ENCODE peak calls at places on chromosomes 5 and 9, in seven cellular contexts. A is naive thymus-derived CD8-positive, alpha-beta T cell; I is activated CD4-positive, CD25-positive, alpha-beta regulatory T cell treated with anti-CD3 and anti-CD28 coated beads, Interleukin-2, amount 50 U/mL, for 24 hours; F is gastroesophageal sphincter; T is activated CD8-positive, alpha-beta T cell treated with anti-CD3 and anti-CD28 coated beads, Interleukin-2, amount 10 ng/mL, durations not matched to agents 7 days and 5 days; U is Right ventricle myocardium inferior; E is activated naive CD4-positive, alpha-beta T cell treated with anti-CD3 and anti-CD28 coated beads, Interleukin-2, amount 50 U/mL, for 72 hours. B is an unnamed sample.

GRCh38 chr9:87556821-87557220 is 59.2 kb downstream of the DAPK1 start:
- ATAC-seq in F (no peak), U (no peak), I (no peak), A (no peak), T (no peak), E (no peak), B (no peak)

GRCh38 chr5:50710838-50711237 is 44.4 kb downstream of the PARP8 start:
- ATAC-seq in F (no peak), A (peak), U (no peak), T (peak), I (peak), E (peak), B (peak)

GRCh38 chr5:131068893-131069643 is 96.0 kb downstream of the HINT1 start:
- ATAC-seq in T (peak), I (peak), A (peak), U (no peak), F (no peak), E (peak), B (peak)

GRCh38 chr5:29879401-29879800 is 1314.1 kb upstream of the CDH6 start:
- ATAC-seq in I (no peak), E (no peak), T (no peak), F (no peak), U (no peak), A (no peak), B (no peak)

GRCh38 chr5:76082790-76083554 is at the start of gene SV2C:
- ATAC-seq in F (no peak), I (peak), A (peak), E (peak), T (peak), U (no peak), B (peak)

GRCh38 chr9:14362175-14362574 is 48.2 kb upstream of the NFIB start:
- ATAC-seq in T (no peak), A (no peak), E (no peak), F (peak), U (peak), I (no peak), B (no peak)

GRCh38 chr9:83234541-83234940 is 171.6 kb upstream of the RASEF start:
- ATAC-seq in E (no peak), I (no peak), F (no peak), U (no peak), T (no peak), A (no peak), B (no peak)

GRCh38 chr9:68548241-68548640 is 7.6 kb upstream of the TMEM252 start:
- ATAC-seq in I (no peak), F (no peak), A (no peak), T (no peak), U (peak), E (no peak), B (no peak)

GRCh38 chr5:32770444-32770843 is 59.3 kb downstream of the NPR3 start:
- ATAC-seq in F (no peak), A (no peak), U (no peak), E (no peak), T (no peak), I (no peak), B (no peak)

GRCh38 chr5:149871471-149871870 is 73.1 kb downstream of the PDE6A start:
- ATAC-seq in E (no peak), I (no peak), U (no peak), F (no peak), T (no peak), A (no peak), B (no peak)

GRCh38 chr5:75034137-75034739 is 18.1 kb downstream of the GCNT4 start:
- ATAC-seq in T (peak), F (no peak), U (peak), A (peak), E (peak), I (peak), B (peak)

GRCh38 chr5:174409070-174409469 is 315.3 kb upstream of the MSX2 start:
- ATAC-seq in E (no peak), U (no peak), T (no peak), I (no peak), F (no peak), A (no peak), B (no peak)

GRCh38 chr5:112636288-112636731 is 101.4 kb upstream of the APC start:
- ATAC-seq in E (no peak), T (no peak), I (no peak), A (no peak), U (peak), F (no peak), B (no peak)

GRCh38 chr9:96420468-96421219 is 2.5 kb upstream of the ZNF367 start:
- ATAC-seq in F (no peak), U (peak), E (no peak), A (no peak), T (no peak), I (no peak), B (peak)

GRCh38 chr9:120915854-120916495 is 10.6 kb downstream of the TRAF1 start:
- ATAC-seq in U (no peak), E (peak), T (peak), I (peak), F (no peak), A (peak), B (peak)

GRCh38 chr5:170571331-170571731 is 67.5 kb downstream of the KCNIP1 start:
- ATAC-seq in A (no peak), E (no peak), T (no peak), U (no peak), F (no peak), I (no peak), B (peak)

GRCh38 chr9:83066771-83067170 is 3.8 kb upstream of the RASEF start:
- ATAC-seq in E (no peak), I (no peak), F (no peak), U (no peak), A (no peak), T (no peak), B (no peak)

GRCh38 chr9:7802666-7803065 is 3.1 kb upstream of the DMAC1 start:
- ATAC-seq in U (no peak), E (no peak), A (no peak), T (no peak), I (no peak), F (no peak), B (no peak)

GRCh38 chr5:60805470-60805869 is 38.6 kb downstream of the ELOVL7 start:
- ATAC-seq in I (no peak), T (no peak), U (no peak), E (no peak), A (no peak), F (no peak), B (no peak)

GRCh38 chr9:5610491-5610890 is 18.4 kb upstream of the RIC1 start:
- ATAC-seq in E (no peak), A (no peak), U (no peak), I (no peak), F (no peak), T (no peak), B (no peak)

GRCh38 chr9:12723409-12724028 is 30.3 kb downstream of the TYRP1 start:
- ATAC-seq in T (no peak), F (no peak), A (no peak), U (no peak), E (no peak), I (no peak), B (no peak)

GRCh38 chr9:127815512-127816361 is 13.1 kb downstream of the FPGS start:
- ATAC-seq in E (no peak), F (peak), U (no peak), I (no peak), A (no peak), T (no peak), B (no peak)

GRCh38 chr5:143166080-143166479 is 237.4 kb downstream of the NR3C1 start:
- ATAC-seq in A (no peak), T (no peak), F (no peak), E (no peak), U (no peak), I (no peak), B (no peak)

GRCh38 chr5:116300016-116300601 is 215.3 kb downstream of the COMMD10 start:
- ATAC-seq in T (no peak), A (no peak), I (no peak), F (no peak), U (no peak), E (no peak), B (no peak)

GRCh38 chr9:34688329-34689161 is 2.5 kb downstream of the CCL19 start:
- ATAC-seq in F (no peak), I (no peak), T (no peak), E (no peak), A (no peak), U (no peak), B (no peak)

GRCh38 chr5:127746756-127747155 is 43.6 kb downstream of the CCDC192 start:
- ATAC-seq in T (no peak), A (no peak), E (no peak), U (no peak), I (no peak), F (no peak), B (no peak)

GRCh38 chr9:133740891-133741290 is 2.7 kb upstream of the SARDH start:
- ATAC-seq in E (no peak), U (no peak), T (no peak), A (no peak), F (no peak), I (no peak), B (no peak)

GRCh38 chr5:153463806-153464205 is 26.7 kb upstream of the GRIA1 start:
- ATAC-seq in U (no peak), T (no peak), A (no peak), I (no peak), E (no peak), F (no peak), B (no peak)

GRCh38 chr9:129362287-129363098 is 184.4 kb upstream of the IER5L start:
- ATAC-seq in U (no peak), A (no peak), F (no peak), T (no peak), E (no peak), I (no peak), B (no peak)

GRCh38 chr9:129867138-129868032 is 32.1 kb downstream of the USP20 start:
- ATAC-seq in U (no peak), T (no peak), I (no peak), E (no peak), F (no peak), A (no peak), B (no peak)

GRCh38 chr5:135537745-135538144 is 2.0 kb upstream of the NEUROG1 start:
- ATAC-seq in A (no peak), T (no peak), U (no peak), I (no peak), E (no peak), F (no peak), B (no peak)

GRCh38 chr5:34700078-34700452 is 43.9 kb downstream of the RAI14 start:
- ATAC-seq in F (no peak), A (no peak), E (no peak), U (no peak), I (no peak), T (no peak), B (no peak)

GRCh38 chr5:74275204-74275992 is 365.1 kb downstream of the ENC1 start:
- ATAC-seq in T (no peak), F (peak), I (no peak), U (peak), A (no peak), E (no peak), B (no peak)

GRCh38 chr5:150618588-150619281 is 21.7 kb upstream of the SYNPO start:
- ATAC-seq in F (no peak), I (no peak), T (no peak), U (peak), A (no peak), E (no peak), B (no peak)

GRCh38 chr9:70658765-70659164 is 244.3 kb upstream of the KLF9 start:
- ATAC-seq in A (no peak), T (no peak), F (no peak), I (no peak), E (no peak), U (no peak), B (no peak)

B was measured in activated T-helper 17 cell treated with anti-CD3 and anti-CD28 coated beads, Interleukin-2, amount 50 U/mL, for 72 hours.